ENCODE peak calls at places on chromosomes 11 and 22, in nine cellular contexts. Y, E, V, R, K, C, N, Q and P are unnamed samples.

GRCh38 chr22:42963231-42963595 is 51.7 kb downstream of the PACSIN2 start:
- DNase-seq in Y (no peak), E (no peak), V (no peak), R (no peak), K (no peak), C (no peak), N (no peak), Q (no peak), P (no peak)

GRCh38 chr11:95398437-95399112 is 167.6 kb upstream of the SESN3 start:
- DNase-seq in Y (no peak), E (no peak), V (no peak), R (no peak), K (no peak), C (no peak), N (no peak), Q (no peak), P (no peak)

GRCh38 chr11:19602906-19603305 is 109.7 kb upstream of the NAV2 start:
- DNase-seq in Y (peak; percentile 19), E (no peak), V (no peak), R (no peak), K (no peak), C (no peak), N (no peak), Q (no peak), P (no peak)

GRCh38 chr22:25942126-25942988 is 200.4 kb downstream of the MYO18B start:
- DNase-seq in Y (no peak), E (no peak), V (no peak), R (no peak), K (peak; percentile 30), C (no peak), N (no peak), Q (no peak), P (no peak)

GRCh38 chr11:1013628-1013935 is 22.9 kb downstream of the MUC6 start:
- DNase-seq in Y (no peak), E (no peak), V (no peak), R (no peak), K (no peak), C (no peak), N (no peak), Q (no peak), P (no peak)

GRCh38 chr11:11505190-11505589 is 116.6 kb downstream of the GALNT18 start:
- DNase-seq in Y (no peak), E (no peak), V (peak; percentile 4), R (no peak), K (no peak), C (no peak), N (no peak), Q (no peak), P (no peak)

GRCh38 chr11:19642185-19642591 is 70.4 kb upstream of the NAV2 start:
- DNase-seq in Y (no peak), E (no peak), V (no peak), R (no peak), K (no peak), C (no peak), N (no peak), Q (no peak), P (no peak)

GRCh38 chr11:102476812-102477211 is 24.2 kb upstream of the TMEM123 start:
- DNase-seq in Y (peak; percentile 8), E (no peak), V (no peak), R (no peak), K (no peak), C (peak; percentile 26), N (no peak), Q (no peak), P (no peak)

GRCh38 chr11:122922893-122923292 is 40.3 kb downstream of the JHY start:
- DNase-seq in Y (no peak), E (no peak), V (no peak), R (no peak), K (no peak), C (no peak), N (no peak), Q (no peak), P (no peak)

GRCh38 chr22:22218302-22218701 is 26.3 kb upstream of the VPREB1 start:
- DNase-seq in Y (no peak), E (no peak), V (no peak), R (no peak), K (no peak), C (no peak), N (no peak), Q (no peak), P (no peak)

GRCh38 chr11:65380460-65381126 is 1.9 kb downstream of the SLC25A45 start:
- DNase-seq in Y (no peak), E (no peak), V (no peak), R (no peak), K (no peak), C (no peak), N (no peak), Q (no peak), P (no peak)

GRCh38 chr11:114774599-114775365 is 96.5 kb downstream of the NXPE2 start:
- DNase-seq in Y (no peak), E (no peak), V (no peak), R (peak; percentile 81), K (peak; percentile 46), C (no peak), N (peak; percentile 72), Q (peak; percentile 24), P (peak; percentile 7)

GRCh38 chr11:65912840-65913239 is 6.0 kb downstream of the C11orf68 start:
- DNase-seq in Y (no peak), E (no peak), V (peak; percentile 69), R (no peak), K (no peak), C (no peak), N (no peak), Q (no peak), P (no peak)

GRCh38 chr22:37244922-37245722 is 1.1 kb upstream of the RAC2 start:
- DNase-seq in Y (no peak), E (no peak), V (no peak), R (no peak), K (no peak), C (peak; percentile 11), N (no peak), Q (no peak), P (no peak)

GRCh38 chr11:7437706-7438105 is 47.6 kb upstream of the OLFML1 start:
- DNase-seq in Y (no peak), E (no peak), V (peak; percentile 78), R (no peak), K (no peak), C (no peak), N (no peak), Q (no peak), P (no peak)

GRCh38 chr11:34680918-34681554 is 60.1 kb downstream of the EHF start:
- DNase-seq in Y (no peak), E (no peak), V (peak; percentile 83), R (no peak), K (no peak), C (no peak), N (no peak), Q (no peak), P (no peak)

GRCh38 chr11:70019576-70020011 is 58.5 kb upstream of the ANO1 start:
- DNase-seq in Y (no peak), E (no peak), V (no peak), R (no peak), K (peak; percentile 62), C (no peak), N (no peak), Q (no peak), P (no peak)

GRCh38 chr11:108698844-108699642 is 34.2 kb downstream of the DDX10 start:
- DNase-seq in Y (no peak), E (no peak), V (no peak), R (no peak), K (no peak), C (no peak), N (no peak), Q (no peak), P (no peak)

GRCh38 chr11:6611092-6612007 is 666 bp downstream of the TAF10 start:
- DNase-seq in Y (no peak), E (peak; percentile 66), V (no peak), R (peak; percentile 34), K (peak; percentile 43), C (peak; percentile 32), N (no peak), Q (no peak), P (no peak)